ENCODE peak calls at places on chromosome 10, in six cellular contexts. L, N, K, J, A and T are unnamed samples.

GRCh38 chr10:63515002-63515763 is 6.0 kb upstream of the REEP3 start:
- DNase-seq in L (peak), N (peak), K (peak), J (no peak), A (no peak), T (no peak)

GRCh38 chr10:21300546-21300945 is 224.9 kb downstream of the SKIDA1 start:
- DNase-seq in L (no peak), N (no peak), K (no peak), J (no peak), A (no peak), T (no peak)

GRCh38 chr10:21334891-21335696 is 190.4 kb downstream of the SKIDA1 start:
- DNase-seq in L (peak), N (no peak), K (peak), J (peak), A (no peak), T (no peak)

GRCh38 chr10:131701131-131701947 is 199.5 kb upstream of the PPP2R2D start:
- DNase-seq in L (no peak), N (no peak), K (no peak), J (no peak), A (no peak), T (no peak)

GRCh38 chr10:91036807-91037405 is 116.0 kb upstream of the ANKRD1 start:
- DNase-seq in L (no peak), N (no peak), K (no peak), J (no peak), A (no peak), T (no peak)

GRCh38 chr10:13352519-13352918 is 4.4 kb upstream of the SEPHS1 start:
- DNase-seq in L (no peak), N (peak), K (no peak), J (no peak), A (no peak), T (no peak)

GRCh38 chr10:63003816-63004453 is 129.2 kb upstream of the NRBF2 start:
- DNase-seq in L (no peak), N (peak), K (no peak), J (no peak), A (no peak), T (no peak)

GRCh38 chr10:123139521-123140163 is 3.9 kb downstream of the HMX3 start:
- DNase-seq in L (peak), N (peak), K (no peak), J (no peak), A (no peak), T (no peak)

GRCh38 chr10:821322-821721 is 110.2 kb downstream of the LARP4B start:
- DNase-seq in L (no peak), N (no peak), K (no peak), J (no peak), A (no peak), T (no peak)

GRCh38 chr10:80856186-80856585 is 318.5 kb downstream of the SH2D4B start:
- DNase-seq in L (no peak), N (no peak), K (no peak), J (no peak), A (no peak), T (no peak)

GRCh38 chr10:80860719-80861118 is 323.0 kb downstream of the SH2D4B start:
- DNase-seq in L (no peak), N (no peak), K (no peak), J (no peak), A (no peak), T (no peak)

DNA sequence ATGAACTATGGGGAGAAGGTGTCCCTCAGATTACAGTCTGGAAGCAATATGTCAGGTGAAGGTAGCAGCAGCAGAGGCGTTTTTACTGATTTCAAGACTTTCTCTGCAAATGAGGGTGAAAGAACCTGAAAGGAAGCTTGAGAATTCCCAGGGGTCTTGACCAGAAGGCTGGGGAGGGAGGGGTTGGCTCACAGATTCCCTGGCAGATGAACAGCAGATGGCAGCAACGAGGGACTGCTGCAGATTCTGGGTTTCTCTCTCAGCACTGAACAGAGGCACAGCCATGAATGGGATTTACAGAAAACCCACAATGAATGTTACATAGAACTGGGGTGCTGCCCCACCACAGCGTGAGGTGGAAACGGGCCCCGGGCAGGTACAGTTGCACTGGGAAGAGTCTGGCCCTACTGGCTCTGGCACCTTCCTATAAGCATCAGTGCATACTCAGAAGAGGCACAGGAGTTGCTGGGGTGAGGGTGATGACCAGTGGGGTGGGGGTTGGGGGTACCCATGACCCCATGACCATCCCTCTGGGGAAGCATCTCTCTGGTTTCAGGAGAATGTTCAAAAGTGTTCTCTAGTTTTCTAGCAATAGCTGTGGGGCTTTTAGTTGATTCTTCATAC is 317.8 kb downstream of the SH2D4B start:
- DNase-seq in L (peak), N (peak), K (no peak), J (no peak), A (no peak), T (no peak)
- TF ChIP-seq CTCF in L (no peak), N (peak), K (no peak), J (no peak), A (peak), T (peak)

DNA sequence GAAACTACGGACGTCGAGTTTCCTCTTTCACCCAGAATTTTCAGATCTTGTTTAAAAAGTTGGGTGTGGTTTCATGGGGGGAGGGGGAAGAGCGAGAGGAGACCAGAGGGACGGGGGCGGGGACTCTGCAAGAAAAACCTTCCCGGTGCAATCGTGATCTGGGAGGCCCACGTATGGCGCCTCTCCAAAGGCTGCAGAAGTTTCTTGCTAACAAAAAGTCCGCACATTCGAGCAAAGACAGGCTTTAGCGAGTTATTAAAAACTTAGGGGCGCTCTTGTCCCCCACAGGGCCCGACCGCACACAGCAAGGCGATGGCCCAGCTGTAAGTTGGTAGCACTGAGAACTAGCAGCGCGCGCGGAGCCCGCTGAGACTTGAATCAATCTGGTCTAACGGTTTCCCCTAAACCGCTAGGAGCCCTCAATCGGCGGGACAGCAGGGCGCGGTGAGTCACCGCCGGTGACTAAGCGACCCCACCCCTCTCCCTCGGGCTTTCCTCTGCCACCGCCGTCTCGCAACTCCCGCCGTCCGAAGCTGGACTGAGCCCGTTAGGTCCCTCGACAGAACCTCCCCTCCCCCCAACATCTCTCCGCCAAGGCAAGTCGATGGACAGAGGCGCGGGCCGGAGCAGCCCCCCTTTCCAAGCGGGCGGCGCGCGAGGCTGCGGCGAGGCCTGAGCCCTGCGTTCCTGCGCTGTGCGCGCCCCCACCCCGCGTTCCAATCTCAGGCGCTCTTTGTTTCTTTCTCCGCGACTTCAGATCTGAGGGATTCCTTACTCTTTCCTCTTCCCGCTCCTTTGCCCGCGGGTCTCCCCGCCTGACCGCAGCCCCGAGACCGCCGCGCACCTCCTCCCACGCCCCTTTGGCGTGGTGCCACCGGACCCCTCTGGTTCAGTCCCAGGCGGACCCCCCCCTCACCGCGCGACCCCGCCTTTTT is at the start of gene VIM:
- DNase-seq in L (peak), N (peak), K (peak), J (peak), A (peak), T (peak)
- TF ChIP-seq CTCF in L (no peak), N (no peak), K (peak), J (no peak), A (no peak), T (no peak)

GRCh38 chr10:125161570-125162139 is 1.3 kb upstream of the CTBP2 start:
- DNase-seq in L (no peak), N (peak), K (no peak), J (no peak), A (no peak), T (peak)
- TF ChIP-seq CTCF in L (peak), N (no peak), K (no peak), J (no peak), A (peak), T (no peak)

GRCh38 chr10:49415846-49416245 is 20.0 kb upstream of the DRGX start:
- DNase-seq in L (no peak), N (no peak), K (no peak), J (no peak), A (no peak), T (no peak)

GRCh38 chr10:49419005-49419404 is 23.1 kb upstream of the DRGX start:
- DNase-seq in L (no peak), N (no peak), K (no peak), J (peak), A (no peak), T (peak)

GRCh38 chr10:49417311-49418052 is 21.6 kb upstream of the DRGX start:
- DNase-seq in L (no peak), N (no peak), K (no peak), J (no peak), A (no peak), T (no peak)

GRCh38 chr10:49418053-49418326 is 22.1 kb upstream of the DRGX start:
- DNase-seq in L (no peak), N (no peak), K (no peak), J (no peak), A (no peak), T (no peak)

DNA sequence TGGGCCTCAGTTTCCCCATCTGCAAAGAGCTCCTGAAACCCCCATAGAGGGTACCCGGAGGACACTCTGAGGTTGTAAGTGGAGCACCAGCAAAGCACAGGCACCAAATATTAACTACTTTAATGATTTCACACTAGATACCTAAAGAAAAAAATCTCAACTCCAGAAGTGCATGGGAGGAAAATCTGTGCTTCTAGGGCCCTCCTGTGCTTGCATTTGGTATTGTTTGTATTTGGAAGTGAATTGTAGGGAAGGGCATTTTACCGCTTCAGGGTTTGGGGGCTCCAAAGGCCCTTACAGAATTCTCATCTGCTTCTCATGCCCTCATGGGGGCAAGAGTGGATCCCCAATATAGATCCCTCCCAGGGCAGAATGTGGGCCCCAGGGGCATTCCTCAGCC is 22.4 kb upstream of the DRGX start:
- DNase-seq in L (no peak), N (no peak), K (no peak), J (no peak), A (no peak), T (no peak)
- TF ChIP-seq CTCF in L (no peak), N (no peak), K (no peak), J (no peak), A (no peak), T (no peak)

GRCh38 chr10:45675388-45675787 is 2.8 kb upstream of the ZFAND4 start:
- DNase-seq in L (no peak), N (no peak), K (no peak), J (no peak), A (no peak), T (no peak)

GRCh38 chr10:45673074-45673628 is 579 bp upstream of the ZFAND4 start:
- DNase-seq in L (peak), N (peak), K (peak), J (no peak), A (no peak), T (no peak)

GRCh38 chr10:45672201-45673073 is at the start of gene ZFAND4:
- DNase-seq in L (peak), N (peak), K (peak), J (peak), A (peak), T (peak)
- TF ChIP-seq CTCF in L (peak), N (peak), K (peak), J (peak), A (peak), T (peak)

GRCh38 chr10:31010062-31010461 is 21.6 kb downstream of the ZNF438 start:
- DNase-seq in L (no peak), N (no peak), K (no peak), J (no peak), A (no peak), T (no peak)
- TF ChIP-seq CTCF in L (no peak), N (no peak), K (no peak), J (no peak), A (no peak), T (no peak)